ENCODE peak calls at places on chromosomes 3 and 15, in seven cellular contexts. A is H9, P is mesendoderm, J is H1, I is trophoblast cell, O is neuronal stem cell, L is mesenchymal stem cell. S is an unnamed sample.

GRCh38 chr3:74643636-74644035 is 29.2 kb upstream of the CNTN3 start:
- DNase-seq in P (peak), I (no peak), L (no peak), J (no peak), A (no peak), O (no peak), S (peak)

GRCh38 chr3:106518516-106518915 is 649.7 kb upstream of the CBLB start:
- DNase-seq in L (peak), O (no peak), I (peak), A (no peak), J (no peak), P (no peak), S (peak)

GRCh38 chr3:64093825-64094712 is 70.8 kb upstream of the PSMD6 start:
- DNase-seq in I (no peak), J (no peak), L (no peak), O (no peak), A (no peak), P (no peak), S (no peak)

GRCh38 chr15:39735120-39735717 is 47.4 kb downstream of the FSIP1 start:
- DNase-seq in I (no peak), O (no peak), P (no peak), A (no peak), L (no peak), J (no peak), S (peak)

GRCh38 chr3:106837616-106838015 is 539.6 kb upstream of the CCDC54 start:
- DNase-seq in I (no peak), O (no peak), J (no peak), L (no peak), P (no peak), A (no peak), S (no peak)

GRCh38 chr15:78301813-78302212 is 2.4 kb upstream of the SKIC8 start:
- DNase-seq in A (no peak), P (no peak), L (peak), O (no peak), I (no peak), J (no peak), S (no peak)

GRCh38 chr3:121834079-121834730 is 655 bp downstream of the IQCB1 start:
- DNase-seq in P (no peak), I (peak), A (no peak), J (no peak), O (no peak), L (no peak), S (peak)

GRCh38 chr3:163043074-163043473 is 1546.5 kb downstream of the OTOL1 start:
- DNase-seq in J (no peak), L (peak), P (peak), I (peak), A (no peak), O (no peak), S (peak)

GRCh38 chr3:58117561-58118305 is 93.0 kb downstream of the DNASE1L3 start:
- DNase-seq in I (no peak), J (no peak), A (no peak), L (no peak), O (no peak), P (peak), S (peak)

GRCh38 chr15:92595506-92596337 is 59.9 kb downstream of the FAM174B start:
- DNase-seq in A (no peak), J (no peak), I (no peak), P (no peak), L (no peak), O (no peak), S (no peak)

GRCh38 chr3:4504340-4505261 is 11.5 kb downstream of the ITPR1 start:
- DNase-seq in A (no peak), J (no peak), O (no peak), L (peak), I (no peak), P (no peak), S (no peak)

GRCh38 chr3:186057594-186057993 is 51.3 kb downstream of the ETV5 start:
- DNase-seq in P (peak), L (peak), O (no peak), I (no peak), J (no peak), A (peak), S (peak)

GRCh38 chr3:88005066-88005465 is 53.7 kb downstream of the CGGBP1 start:
- DNase-seq in O (no peak), J (no peak), I (peak), L (peak), P (peak), A (no peak), S (peak)

DNA sequence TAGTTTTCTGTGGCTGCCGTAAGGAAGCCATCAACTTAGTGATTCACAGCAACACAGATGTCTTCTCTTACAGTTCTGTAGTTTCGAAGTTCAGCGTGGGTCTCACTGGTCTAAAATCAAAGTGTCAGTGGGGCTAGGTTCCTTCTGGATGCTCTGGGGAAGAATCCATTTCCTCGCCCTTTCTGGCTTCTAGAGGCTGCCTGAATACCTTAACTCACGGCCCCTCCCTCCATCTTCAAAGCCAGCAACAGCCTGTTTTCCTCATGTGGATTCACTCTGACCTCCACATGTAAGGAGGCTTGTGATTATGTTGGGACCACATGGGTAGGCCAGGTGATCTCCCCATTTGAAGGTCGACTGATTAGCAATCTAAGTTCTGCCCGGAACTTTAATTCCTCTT is 12.5 kb downstream of the ISG20 start:
- DNase-seq in L (no peak), J (no peak), I (no peak), A (no peak), P (no peak), O (no peak), S (peak)
- H3K4ac ChIP-seq in L (no peak), J (no peak), I (no peak), A (no peak), P (no peak), O (no peak), S (no peak)

DNA sequence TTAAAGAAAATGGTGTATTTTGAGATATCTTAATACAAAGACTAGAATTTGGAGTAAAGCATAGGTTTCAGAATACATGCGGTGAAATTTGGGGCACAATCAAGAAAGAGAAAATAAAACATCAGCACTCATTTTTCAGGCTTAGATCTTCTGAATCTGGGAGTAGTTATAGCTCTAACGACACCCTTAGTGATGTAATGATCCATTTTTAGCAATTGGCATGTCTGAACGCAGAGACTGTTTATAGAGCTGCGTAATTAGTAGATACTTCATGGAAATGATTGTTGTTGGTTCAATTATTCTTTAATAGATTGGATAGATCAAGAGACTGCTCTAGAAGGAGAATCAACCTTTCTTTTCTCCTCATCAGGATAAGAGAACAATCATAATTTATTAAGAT is 47.5 kb upstream of the SNRK start:
- DNase-seq in P (no peak), O (no peak), I (no peak), L (no peak), A (no peak), J (no peak), S (no peak)
- H3K4ac ChIP-seq in P (no peak), O (no peak), I (no peak), L (no peak), A (no peak), J (no peak), S (no peak)

GRCh38 chr3:120102674-120103073 is 8.4 kb upstream of the GSK3B start:
- DNase-seq in P (no peak), I (no peak), L (no peak), A (no peak), J (no peak), O (no peak), S (no peak)
- H3K4ac ChIP-seq in P (no peak), I (no peak), L (no peak), A (no peak), J (no peak), O (no peak), S (no peak)

GRCh38 chr3:141942006-141942405 is 65.6 kb downstream of the ATP1B3 start:
- DNase-seq in O (no peak), I (no peak), A (no peak), L (no peak), P (no peak), J (no peak), S (no peak)

GRCh38 chr3:141938011-141938350 is 61.5 kb downstream of the ATP1B3 start:
- DNase-seq in J (no peak), L (no peak), P (no peak), A (no peak), I (no peak), O (no peak), S (no peak)

GRCh38 chr3:141940204-141940776 is 63.8 kb downstream of the ATP1B3 start:
- DNase-seq in I (peak), L (peak), A (peak), P (peak), O (no peak), J (no peak), S (peak)

GRCh38 chr3:141939759-141940158 is 63.3 kb downstream of the ATP1B3 start:
- DNase-seq in L (no peak), I (no peak), O (no peak), P (peak), A (no peak), J (no peak), S (no peak)

DNA sequence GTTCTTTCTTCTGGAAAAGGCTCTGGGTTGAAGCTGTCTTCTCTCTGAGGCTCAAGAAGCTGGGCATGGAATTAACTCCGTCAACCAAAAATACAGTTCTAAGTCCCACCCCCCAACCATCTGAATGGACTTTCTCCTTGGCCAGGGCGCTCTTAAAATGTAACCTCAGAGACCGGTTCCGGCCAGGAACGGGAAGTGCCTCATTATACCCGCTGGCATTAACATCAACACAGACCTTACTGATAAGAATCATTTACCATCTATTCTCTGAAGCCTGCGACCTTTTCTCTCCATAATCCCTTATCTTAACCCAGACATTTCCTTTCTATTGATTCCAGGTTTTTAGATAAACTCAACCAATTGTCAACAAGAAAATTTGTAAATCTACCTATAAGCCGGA is 64.7 kb downstream of the ATP1B3 start:
- DNase-seq in J (no peak), I (no peak), L (no peak), O (no peak), P (peak), A (no peak), S (no peak)
- H3K4ac ChIP-seq in J (no peak), I (no peak), L (no peak), O (no peak), P (no peak), A (no peak), S (no peak)

GRCh38 chr3:49721861-49722781 is 1.6 kb downstream of the GMPPB start:
- DNase-seq in O (no peak), J (no peak), P (no peak), I (no peak), L (no peak), A (no peak), S (no peak)

GRCh38 chr3:49721165-49721860 is 1.8 kb upstream of the AMIGO3 start:
- DNase-seq in L (no peak), I (no peak), J (no peak), A (no peak), P (no peak), O (no peak), S (no peak)

GRCh38 chr3:49723631-49724551 is at the start of gene GMPPB:
- DNase-seq in A (peak), L (peak), P (peak), I (peak), O (peak), J (peak), S (peak)

GRCh38 chr3:49723301-49723630 is 485 bp downstream of the GMPPB start:
- DNase-seq in I (peak), L (peak), J (no peak), O (no peak), P (peak), A (peak), S (peak)

DNA sequence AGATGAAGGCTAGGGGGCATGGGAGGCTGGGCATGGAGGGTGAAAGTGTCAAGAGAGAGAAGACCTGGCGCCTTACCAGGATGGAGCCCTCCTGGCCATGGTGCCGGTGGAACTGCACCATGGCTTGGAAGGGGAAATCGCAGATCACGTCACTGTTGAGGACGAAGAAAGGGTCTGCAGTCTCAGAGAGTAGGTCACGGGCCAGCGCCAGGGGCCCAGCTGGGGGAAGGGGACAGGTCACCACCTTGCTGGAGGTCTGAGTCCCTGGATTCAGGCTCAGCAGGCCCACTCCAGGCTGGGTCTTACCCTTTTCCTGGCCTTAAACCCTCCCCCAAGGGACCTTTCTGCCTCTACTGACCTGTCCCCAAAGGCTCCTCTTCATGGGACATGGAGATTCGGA is 855 bp downstream of the GMPPB start:
- DNase-seq in I (no peak), A (no peak), P (no peak), O (no peak), L (no peak), J (no peak), S (no peak)
- H3K4ac ChIP-seq in I (peak), A (no peak), P (no peak), O (no peak), L (no peak), J (no peak), S (peak)

DNA sequence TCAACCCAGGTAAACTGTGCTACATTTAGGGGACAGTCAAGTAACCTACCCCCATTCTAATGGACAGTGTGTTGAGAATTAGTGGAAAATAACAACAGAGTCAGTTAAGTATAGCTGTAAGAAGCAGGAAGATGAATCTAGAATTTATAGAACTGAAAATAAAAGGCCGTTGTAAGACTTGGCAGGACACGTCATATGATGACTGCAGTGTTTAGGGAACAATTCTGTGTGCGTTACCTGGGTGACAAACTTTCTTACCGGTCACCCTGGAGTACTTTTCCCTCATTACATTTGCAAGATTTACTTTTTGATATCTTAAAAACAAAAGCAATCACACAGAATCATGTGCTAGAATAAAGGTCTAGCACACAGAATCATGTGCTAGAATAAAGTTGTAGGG is 536.3 kb upstream of the ZNF717 start:
- DNase-seq in J (no peak), P (no peak), O (no peak), A (no peak), I (no peak), L (no peak), S (no peak)
- H3K4ac ChIP-seq in J (no peak), P (no peak), O (no peak), A (no peak), I (no peak), L (no peak), S (no peak)

GRCh38 chr3:104150724-104151123 is 1216.0 kb upstream of the ALCAM start:
- DNase-seq in P (no peak), J (no peak), L (no peak), I (no peak), O (no peak), A (no peak), S (no peak)
- H3K4ac ChIP-seq in P (no peak), J (no peak), L (no peak), I (no peak), O (no peak), A (no peak), S (no peak)

GRCh38 chr3:73467211-73467610 is 157.5 kb downstream of the PDZRN3 start:
- DNase-seq in A (no peak), I (no peak), L (no peak), P (no peak), J (no peak), O (no peak), S (no peak)

GRCh38 chr3:73459711-73460110 is 165.0 kb downstream of the PDZRN3 start:
- DNase-seq in L (no peak), P (no peak), O (no peak), I (no peak), J (no peak), A (no peak), S (peak)

GRCh38 chr3:73461582-73461981 is 163.2 kb downstream of the PDZRN3 start:
- DNase-seq in J (no peak), I (no peak), L (peak), O (no peak), P (no peak), A (no peak), S (peak)
- H3K4ac ChIP-seq in J (no peak), I (no peak), L (no peak), O (no peak), P (no peak), A (no peak), S (no peak)

GRCh38 chr3:179067291-179067690 is 4.3 kb downstream of the ZMAT3 start:
- DNase-seq in O (no peak), L (no peak), A (no peak), J (no peak), I (no peak), P (no peak), S (no peak)
- H3K4ac ChIP-seq in O (no peak), L (no peak), A (no peak), J (no peak), I (peak), P (no peak), S (no peak)